ENCODE peak calls at places on chromosomes 13 and 19, in six cellular contexts. F is fibroblast of the aortic adventitia, Y is ascending aorta, Q is H1, S is osteocyte, C is AG09319. W is an unnamed sample.

GRCh38 chr19:10043286-10043927 is 30.1 kb downstream of the RDH8 start:
- DNase-seq in F (peak), C (no peak), Q (no peak), S (no peak), Y (no peak), W (no peak)

GRCh38 chr13:44259045-44260042 is 114.3 kb upstream of the SERP2 start:
- DNase-seq in S (no peak), F (peak), Q (no peak), Y (peak), C (no peak), W (peak)

GRCh38 chr19:48470281-48470680 is 1.1 kb downstream of the CYTH2 start:
- DNase-seq in F (no peak), C (no peak), Y (no peak), Q (no peak), S (no peak), W (no peak)

GRCh38 chr13:80173224-80173623 is 167.7 kb downstream of the SPRY2 start:
- DNase-seq in F (no peak), Q (no peak), Y (no peak), S (no peak), C (no peak), W (no peak)

GRCh38 chr13:45413826-45414312 is 4.3 kb downstream of the SLC25A30 start:
- DNase-seq in S (no peak), F (no peak), C (no peak), Y (no peak), Q (no peak), W (no peak)

GRCh38 chr19:34818270-34818669 is 45.3 kb upstream of the ZNF599 start:
- DNase-seq in F (no peak), Y (no peak), S (no peak), C (no peak), Q (no peak), W (no peak)

GRCh38 chr19:46296722-46297431 is at the start of gene HIF3A:
- DNase-seq in C (no peak), Q (peak), F (no peak), Y (peak), S (peak), W (no peak)

GRCh38 chr19:35040826-35041547 is 534 bp upstream of the HPN start:
- DNase-seq in Q (peak), C (no peak), S (no peak), Y (peak), F (peak), W (no peak)

GRCh38 chr13:25898991-25899390 is 152.8 kb downstream of the SHISA2 start:
- DNase-seq in Y (no peak), Q (no peak), F (no peak), S (no peak), C (no peak), W (no peak)

GRCh38 chr19:7596191-7596937 is 701 bp downstream of the CAMSAP3 start:
- DNase-seq in Q (peak), F (no peak), S (no peak), C (no peak), Y (no peak), W (no peak)

GRCh38 chr19:2333807-2334211 is 5.3 kb downstream of the SPPL2B start:
- DNase-seq in F (no peak), Q (peak), Y (no peak), S (no peak), C (no peak), W (no peak)

GRCh38 chr19:38675611-38676010 is 28.2 kb downstream of the ACTN4 start:
- DNase-seq in C (no peak), S (no peak), F (no peak), Y (no peak), Q (no peak), W (no peak)

GRCh38 chr13:108700421-108701170 is 71.2 kb downstream of the MYO16 start:
- DNase-seq in Y (no peak), F (peak), S (no peak), Q (no peak), C (peak), W (no peak)

GRCh38 chr19:52554216-52554971 is 15.7 kb upstream of the ZNF701 start:
- DNase-seq in F (no peak), Q (no peak), C (no peak), Y (no peak), S (no peak), W (no peak)

GRCh38 chr19:35641515-35642151 is at the start of gene ETV2:
- DNase-seq in Q (peak), S (no peak), Y (no peak), C (no peak), F (peak), W (no peak)

GRCh38 chr13:59842507-59842906 is 321.2 kb downstream of the DIAPH3 start:
- DNase-seq in F (no peak), Y (no peak), S (no peak), C (no peak), Q (no peak), W (no peak)

GRCh38 chr19:27393591-27393990 is 1819.4 kb downstream of the UQCRFS1 start:
- DNase-seq in Y (no peak), Q (no peak), S (no peak), C (no peak), F (no peak), W (no peak)

GRCh38 chr13:99056381-99057014 is 78.6 kb upstream of the DOCK9 start:
- DNase-seq in Q (no peak), S (no peak), Y (no peak), C (no peak), F (peak), W (peak)

GRCh38 chr19:6678690-6679109 is 8.7 kb upstream of the TNFSF14 start:
- DNase-seq in Y (no peak), C (no peak), F (no peak), Q (no peak), S (no peak), W (no peak)

GRCh38 chr19:3403489-3404323 is 37.3 kb downstream of the NFIC start:
- DNase-seq in S (peak), C (peak), F (peak), Y (peak), Q (no peak), W (peak)

GRCh38 chr13:73059460-73060250 is 850 bp downstream of the KLF5 start:
- DNase-seq in C (no peak), S (no peak), Y (no peak), Q (no peak), F (no peak), W (no peak)

GRCh38 chr19:709965-710714 is 1.4 kb downstream of the PALM start:
- DNase-seq in F (peak), Y (no peak), S (no peak), Q (peak), C (no peak), W (no peak)

GRCh38 chr19:58407658-58408151 is 744 bp upstream of the ZNF584 start:
- DNase-seq in Q (no peak), F (no peak), Y (no peak), S (no peak), C (no peak), W (no peak)

GRCh38 chr13:52713894-52714293 is 25.7 kb downstream of the CNMD start:
- DNase-seq in F (no peak), S (no peak), C (no peak), Q (no peak), Y (no peak), W (no peak)

GRCh38 chr19:45101796-45102195 is 8.8 kb downstream of the PPP1R37 start:
- DNase-seq in Q (no peak), S (no peak), Y (no peak), C (no peak), F (no peak), W (no peak)

GRCh38 chr19:57802269-57802668 is 12.4 kb downstream of the ZNF552 start:
- DNase-seq in Y (no peak), Q (no peak), S (no peak), F (no peak), C (no peak), W (no peak)

GRCh38 chr13:79678100-79678499 is 197.1 kb downstream of the NDFIP2 start:
- DNase-seq in C (no peak), Q (no peak), S (no peak), Y (no peak), F (peak), W (no peak)

GRCh38 chr19:33700408-33700757 is 78.6 kb downstream of the CHST8 start:
- DNase-seq in C (no peak), S (no peak), F (no peak), Y (no peak), Q (no peak), W (no peak)

GRCh38 chr13:93687261-93687660 is 460.7 kb downstream of the GPC6 start:
- DNase-seq in F (peak), C (no peak), S (no peak), Q (no peak), Y (no peak), W (no peak)

GRCh38 chr13:23628250-23628649 is 58.0 kb downstream of the TNFRSF19 start:
- DNase-seq in Q (no peak), S (no peak), C (no peak), F (no peak), Y (no peak), W (no peak)
- TF ChIP-seq CTCF in Q (peak), S (no peak), C (no peak), F (no peak), Y (no peak), W (no peak)

DNA sequence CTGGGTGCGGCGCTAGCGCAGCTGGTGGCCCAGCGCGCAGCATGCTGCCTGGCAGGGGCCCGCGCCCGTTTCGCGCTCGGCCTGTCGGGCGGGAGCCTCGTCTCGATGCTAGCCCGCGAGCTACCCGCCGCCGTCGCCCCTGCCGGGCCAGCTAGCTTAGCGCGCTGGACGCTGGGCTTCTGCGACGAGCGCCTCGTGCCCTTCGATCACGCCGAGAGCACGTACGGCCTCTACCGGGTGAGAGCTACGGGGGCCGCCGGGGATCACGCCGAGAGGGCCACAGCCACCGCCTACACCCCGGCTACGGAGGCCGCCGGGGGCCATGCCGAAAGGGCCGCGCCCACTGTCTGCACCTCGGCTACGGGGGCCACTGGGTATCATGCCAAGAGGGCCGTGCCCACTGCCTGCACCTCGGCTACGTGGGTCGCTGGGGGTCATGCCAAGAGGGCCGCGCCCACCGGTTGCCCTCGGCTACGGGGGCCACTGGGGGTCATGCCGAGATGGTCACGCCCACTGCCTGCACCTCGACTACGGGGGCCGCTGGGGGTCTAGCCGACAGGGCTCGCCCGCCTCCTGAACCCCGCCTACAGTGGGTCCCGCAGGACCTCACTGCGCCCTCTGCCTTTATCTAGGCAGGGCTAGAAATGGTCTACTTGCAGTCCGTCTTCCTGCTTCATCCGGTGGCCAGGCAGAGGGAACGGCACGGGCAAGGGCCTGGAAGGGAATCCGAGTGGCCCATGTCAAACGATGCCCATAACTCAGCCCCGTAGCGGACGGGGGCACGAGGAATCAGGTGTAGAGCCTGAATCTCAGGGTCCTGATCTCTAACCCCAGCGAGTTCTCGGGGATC is 500 bp downstream of the PGLS start:
- DNase-seq in C (peak), F (peak), S (peak), Q (peak), Y (peak), W (peak)
- TF ChIP-seq CTCF in C (peak), F (peak), S (peak), Q (peak), Y (no peak), W (no peak)

GRCh38 chr13:113211774-113212173 is 2.4 kb downstream of the CUL4A start:
- DNase-seq in C (no peak), Y (no peak), Q (no peak), S (peak), F (no peak), W (no peak)
- TF ChIP-seq CTCF in C (no peak), Y (no peak), Q (peak), S (peak), F (no peak), W (no peak)

GRCh38 chr13:33018886-33019285 is 2.7 kb downstream of the KL start:
- DNase-seq in Q (no peak), C (no peak), S (no peak), F (no peak), Y (no peak), W (no peak)
- TF ChIP-seq CTCF in Q (no peak), C (no peak), S (no peak), F (no peak), Y (no peak), W (no peak)

GRCh38 chr19:29785955-29786589 is 25.7 kb upstream of the CCNE1 start:
- DNase-seq in S (no peak), Q (peak), Y (no peak), C (no peak), F (no peak), W (no peak)
- TF ChIP-seq CTCF in S (no peak), Q (peak), Y (no peak), C (no peak), F (no peak), W (no peak)

W was measured in coronary artery.